ENCODE peak calls at places on chromosomes 7 and 10, in eight cellular contexts. One of them, this sample, is unnamed.

GRCh38 chr7:137454169-137455166 is 110.9 kb upstream of the PTN start:
- DNase-seq in left ventricle myocardium inferior: no peak
- DNase-seq in bronchial epithelial cell: peak
- DNase-seq in foreskin fibroblast: peak
- DNase-seq in fibroblast of the aortic adventitia: peak
- DNase-seq in heart left ventricle: peak
- DNase-seq in heart right ventricle: peak
- DNase-seq in cardiac fibroblast: peak
- DNase-seq in this sample: no peak

GRCh38 chr10:6958723-6959122 is 378.6 kb upstream of the PRKCQ start:
- DNase-seq in cardiac fibroblast: no peak
- DNase-seq in heart right ventricle: no peak
- DNase-seq in bronchial epithelial cell: no peak
- DNase-seq in heart left ventricle: no peak
- DNase-seq in fibroblast of the aortic adventitia: no peak
- DNase-seq in foreskin fibroblast: no peak
- DNase-seq in left ventricle myocardium inferior: no peak
- DNase-seq in this sample: no peak

GRCh38 chr7:134553976-134554375 is 5.1 kb downstream of the AKR1B15 start:
- DNase-seq in fibroblast of the aortic adventitia: no peak
- DNase-seq in bronchial epithelial cell: peak
- DNase-seq in foreskin fibroblast: peak
- DNase-seq in left ventricle myocardium inferior: no peak
- DNase-seq in heart right ventricle: no peak
- DNase-seq in heart left ventricle: no peak
- DNase-seq in cardiac fibroblast: no peak
- DNase-seq in this sample: no peak

GRCh38 chr10:75770634-75771081 is 339.2 kb downstream of the LRMDA start:
- DNase-seq in foreskin fibroblast: peak
- DNase-seq in heart left ventricle: no peak
- DNase-seq in left ventricle myocardium inferior: peak
- DNase-seq in cardiac fibroblast: peak
- DNase-seq in heart right ventricle: peak
- DNase-seq in fibroblast of the aortic adventitia: peak
- DNase-seq in bronchial epithelial cell: peak
- DNase-seq in this sample: no peak

GRCh38 chr10:80771902-80772555 is 234.3 kb downstream of the SH2D4B start:
- DNase-seq in cardiac fibroblast: no peak
- DNase-seq in foreskin fibroblast: no peak
- DNase-seq in bronchial epithelial cell: no peak
- DNase-seq in heart left ventricle: no peak
- DNase-seq in left ventricle myocardium inferior: no peak
- DNase-seq in heart right ventricle: no peak
- DNase-seq in fibroblast of the aortic adventitia: no peak
- DNase-seq in this sample: no peak

GRCh38 chr7:38600746-38601145 is 30.4 kb downstream of the AMPH start:
- DNase-seq in bronchial epithelial cell: peak
- DNase-seq in cardiac fibroblast: no peak
- DNase-seq in fibroblast of the aortic adventitia: no peak
- DNase-seq in left ventricle myocardium inferior: no peak
- DNase-seq in foreskin fibroblast: no peak
- DNase-seq in heart left ventricle: no peak
- DNase-seq in heart right ventricle: no peak
- DNase-seq in this sample: no peak

GRCh38 chr7:69450436-69450835 is 147.8 kb upstream of the AUTS2 start:
- DNase-seq in heart left ventricle: no peak
- DNase-seq in foreskin fibroblast: no peak
- DNase-seq in fibroblast of the aortic adventitia: no peak
- DNase-seq in heart right ventricle: no peak
- DNase-seq in bronchial epithelial cell: no peak
- DNase-seq in cardiac fibroblast: no peak
- DNase-seq in left ventricle myocardium inferior: no peak
- DNase-seq in this sample: no peak

GRCh38 chr10:77197544-77197943 is 440.1 kb downstream of the KCNMA1 start:
- DNase-seq in bronchial epithelial cell: no peak
- DNase-seq in cardiac fibroblast: no peak
- DNase-seq in fibroblast of the aortic adventitia: no peak
- DNase-seq in left ventricle myocardium inferior: no peak
- DNase-seq in foreskin fibroblast: no peak
- DNase-seq in heart left ventricle: no peak
- DNase-seq in heart right ventricle: no peak
- DNase-seq in this sample: no peak

GRCh38 chr7:113561446-113561845 is 357.4 kb downstream of the PPP1R3A start:
- DNase-seq in heart left ventricle: no peak
- DNase-seq in left ventricle myocardium inferior: no peak
- DNase-seq in bronchial epithelial cell: peak
- DNase-seq in cardiac fibroblast: peak
- DNase-seq in fibroblast of the aortic adventitia: peak
- DNase-seq in foreskin fibroblast: no peak
- DNase-seq in heart right ventricle: no peak
- DNase-seq in this sample: peak

GRCh38 chr10:35643976-35644799 is 2.1 kb upstream of the FZD8 start:
- DNase-seq in foreskin fibroblast: peak
- DNase-seq in left ventricle myocardium inferior: no peak
- DNase-seq in heart right ventricle: no peak
- DNase-seq in fibroblast of the aortic adventitia: peak
- DNase-seq in cardiac fibroblast: no peak
- DNase-seq in bronchial epithelial cell: no peak
- DNase-seq in heart left ventricle: no peak
- DNase-seq in this sample: no peak

DNA sequence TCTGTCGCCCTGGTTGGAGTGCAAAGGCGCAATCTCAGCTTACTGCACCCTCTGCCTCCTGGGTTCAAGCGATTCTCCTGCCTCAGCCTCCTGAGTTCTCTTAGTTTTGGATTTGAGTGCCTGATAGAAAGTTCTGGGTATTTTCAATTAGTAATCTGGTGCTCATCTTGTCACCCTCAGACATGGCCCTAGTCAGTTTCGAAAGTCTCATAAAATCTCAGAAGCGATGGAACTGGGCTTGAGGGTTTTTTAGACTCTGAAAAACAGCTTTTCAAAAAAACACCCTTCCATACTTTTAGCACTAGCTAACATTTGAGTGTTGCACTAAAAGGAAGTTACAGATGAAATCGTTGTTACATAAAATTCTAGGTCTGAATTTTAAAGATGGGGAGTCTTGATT is 9.4 kb upstream of the PIP4K2A start:
- DNase-seq in left ventricle myocardium inferior: no peak
- DNase-seq in cardiac fibroblast: no peak
- DNase-seq in bronchial epithelial cell: no peak
- DNase-seq in heart left ventricle: no peak
- DNase-seq in foreskin fibroblast: no peak
- DNase-seq in fibroblast of the aortic adventitia: no peak
- DNase-seq in heart right ventricle: no peak
- DNase-seq in this sample: no peak
- H3K4me3 ChIP-seq in left ventricle myocardium inferior: no peak
- H3K4me3 ChIP-seq in cardiac fibroblast: no peak
- H3K4me3 ChIP-seq in bronchial epithelial cell: no peak
- H3K4me3 ChIP-seq in heart left ventricle: no peak
- H3K4me3 ChIP-seq in foreskin fibroblast: no peak
- H3K4me3 ChIP-seq in fibroblast of the aortic adventitia: no peak
- H3K4me3 ChIP-seq in heart right ventricle: no peak
- H3K4me3 ChIP-seq in this sample: no peak

GRCh38 chr10:131681656-131682055 is 219.2 kb upstream of the PPP2R2D start:
- DNase-seq in bronchial epithelial cell: no peak
- DNase-seq in cardiac fibroblast: no peak
- DNase-seq in heart left ventricle: no peak
- DNase-seq in fibroblast of the aortic adventitia: no peak
- DNase-seq in foreskin fibroblast: no peak
- DNase-seq in left ventricle myocardium inferior: no peak
- DNase-seq in heart right ventricle: no peak
- DNase-seq in this sample: no peak

GRCh38 chr10:131683941-131684340 is 216.9 kb upstream of the PPP2R2D start:
- DNase-seq in fibroblast of the aortic adventitia: no peak
- DNase-seq in foreskin fibroblast: no peak
- DNase-seq in bronchial epithelial cell: no peak
- DNase-seq in heart left ventricle: no peak
- DNase-seq in left ventricle myocardium inferior: no peak
- DNase-seq in heart right ventricle: no peak
- DNase-seq in cardiac fibroblast: no peak
- DNase-seq in this sample: no peak

GRCh38 chr10:131683281-131683861 is 217.4 kb upstream of the PPP2R2D start:
- DNase-seq in left ventricle myocardium inferior: no peak
- DNase-seq in heart left ventricle: no peak
- DNase-seq in foreskin fibroblast: no peak
- DNase-seq in cardiac fibroblast: no peak
- DNase-seq in fibroblast of the aortic adventitia: no peak
- DNase-seq in heart right ventricle: no peak
- DNase-seq in bronchial epithelial cell: no peak
- DNase-seq in this sample: no peak

GRCh38 chr10:131681122-131681521 is 219.7 kb upstream of the PPP2R2D start:
- DNase-seq in heart right ventricle: no peak
- DNase-seq in heart left ventricle: no peak
- DNase-seq in left ventricle myocardium inferior: no peak
- DNase-seq in cardiac fibroblast: no peak
- DNase-seq in bronchial epithelial cell: no peak
- DNase-seq in foreskin fibroblast: no peak
- DNase-seq in fibroblast of the aortic adventitia: no peak
- DNase-seq in this sample: no peak

DNA sequence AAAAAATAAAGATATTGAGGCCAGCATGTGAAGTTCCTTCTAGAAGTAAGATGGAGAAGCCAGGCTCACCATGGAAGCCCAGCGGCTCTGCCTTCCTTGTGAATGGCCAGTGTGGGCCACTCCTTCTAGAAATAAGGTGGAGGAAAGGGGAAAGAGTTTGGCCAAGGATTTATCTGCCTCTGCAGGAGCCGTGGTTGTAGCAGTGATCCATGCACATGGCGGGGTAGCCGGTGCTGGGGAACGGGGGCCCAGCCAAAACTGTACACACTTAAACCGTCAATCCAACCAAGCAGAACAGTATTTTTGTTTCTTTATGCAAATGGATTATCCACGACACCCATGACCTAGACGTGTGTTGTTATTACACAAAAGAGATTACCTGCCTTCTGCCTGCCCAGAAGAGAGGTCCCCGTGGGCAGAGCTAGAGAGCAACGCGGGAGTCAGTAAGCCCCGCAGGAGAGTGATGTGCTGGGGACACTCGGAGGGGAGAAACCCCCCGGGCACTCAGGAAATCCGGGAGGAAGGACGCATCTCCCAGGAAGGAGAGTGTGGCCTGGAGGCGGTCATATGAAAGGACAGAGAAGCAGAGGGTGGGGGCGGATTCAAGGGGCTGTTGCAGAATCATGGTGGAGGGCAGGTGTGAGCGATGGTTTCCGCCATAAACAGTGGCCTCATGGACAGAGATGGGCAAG is 218.4 kb upstream of the PPP2R2D start:
- DNase-seq in foreskin fibroblast: no peak
- DNase-seq in cardiac fibroblast: no peak
- DNase-seq in bronchial epithelial cell: no peak
- DNase-seq in left ventricle myocardium inferior: no peak
- DNase-seq in heart right ventricle: no peak
- DNase-seq in heart left ventricle: no peak
- DNase-seq in fibroblast of the aortic adventitia: no peak
- DNase-seq in this sample: no peak
- TF ChIP-seq CTCF in foreskin fibroblast: no peak
- TF ChIP-seq CTCF in cardiac fibroblast: no peak
- TF ChIP-seq CTCF in bronchial epithelial cell: no peak
- TF ChIP-seq CTCF in left ventricle myocardium inferior: no peak
- TF ChIP-seq CTCF in heart right ventricle: no peak
- TF ChIP-seq CTCF in heart left ventricle: no peak
- TF ChIP-seq CTCF in fibroblast of the aortic adventitia: no peak
- TF ChIP-seq CTCF in this sample: no peak

GRCh38 chr7:151782598-151783448 is 94.1 kb downstream of the PRKAG2 start:
- DNase-seq in left ventricle myocardium inferior: peak
- DNase-seq in bronchial epithelial cell: peak
- DNase-seq in foreskin fibroblast: peak
- DNase-seq in heart left ventricle: peak
- DNase-seq in cardiac fibroblast: peak
- DNase-seq in fibroblast of the aortic adventitia: peak
- DNase-seq in heart right ventricle: peak
- DNase-seq in this sample: no peak
- H3K4me3 ChIP-seq in left ventricle myocardium inferior: peak
- H3K4me3 ChIP-seq in bronchial epithelial cell: peak
- H3K4me3 ChIP-seq in foreskin fibroblast: peak
- H3K4me3 ChIP-seq in heart left ventricle: peak
- H3K4me3 ChIP-seq in cardiac fibroblast: peak
- H3K4me3 ChIP-seq in fibroblast of the aortic adventitia: peak
- H3K4me3 ChIP-seq in heart right ventricle: peak
- H3K4me3 ChIP-seq in this sample: peak

DNA sequence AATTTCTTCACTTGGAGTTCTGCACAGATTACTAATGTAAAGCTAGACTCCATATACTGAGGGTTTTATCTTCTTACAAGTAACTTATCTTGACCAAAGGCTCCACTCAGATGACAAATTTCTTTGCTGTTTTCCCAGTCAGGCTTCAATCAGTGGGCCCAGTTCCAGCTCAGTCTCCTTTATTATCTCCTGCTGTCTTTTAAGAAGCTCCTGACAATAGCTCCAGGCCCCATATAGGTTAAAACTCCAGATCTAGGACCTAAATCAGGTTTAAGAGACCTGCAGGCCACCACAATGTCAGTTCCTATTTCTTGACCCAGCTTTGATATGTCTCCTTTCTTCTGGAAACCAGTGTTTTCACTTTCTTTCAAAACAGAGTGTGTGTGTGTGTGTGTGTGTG is 165.2 kb downstream of the RELN start:
- DNase-seq in heart right ventricle: no peak
- DNase-seq in foreskin fibroblast: no peak
- DNase-seq in cardiac fibroblast: no peak
- DNase-seq in heart left ventricle: no peak
- DNase-seq in bronchial epithelial cell: no peak
- DNase-seq in fibroblast of the aortic adventitia: no peak
- DNase-seq in left ventricle myocardium inferior: no peak
- DNase-seq in this sample: no peak
- TF ChIP-seq CTCF in heart right ventricle: no peak
- TF ChIP-seq CTCF in foreskin fibroblast: no peak
- TF ChIP-seq CTCF in cardiac fibroblast: no peak
- TF ChIP-seq CTCF in heart left ventricle: no peak
- TF ChIP-seq CTCF in bronchial epithelial cell: no peak
- TF ChIP-seq CTCF in fibroblast of the aortic adventitia: no peak
- TF ChIP-seq CTCF in left ventricle myocardium inferior: no peak
- TF ChIP-seq CTCF in this sample: no peak

GRCh38 chr7:45574521-45575500 is 643 bp downstream of the ADCY1 start:
- DNase-seq in foreskin fibroblast: peak
- DNase-seq in heart right ventricle: no peak
- DNase-seq in bronchial epithelial cell: peak
- DNase-seq in left ventricle myocardium inferior: peak
- DNase-seq in heart left ventricle: no peak
- DNase-seq in cardiac fibroblast: peak
- DNase-seq in fibroblast of the aortic adventitia: peak
- DNase-seq in this sample: peak
- H3K4me3 ChIP-seq in foreskin fibroblast: peak
- H3K4me3 ChIP-seq in heart right ventricle: peak
- H3K4me3 ChIP-seq in bronchial epithelial cell: peak
- H3K4me3 ChIP-seq in left ventricle myocardium inferior: peak
- H3K4me3 ChIP-seq in heart left ventricle: peak
- H3K4me3 ChIP-seq in cardiac fibroblast: peak
- H3K4me3 ChIP-seq in fibroblast of the aortic adventitia: peak
- H3K4me3 ChIP-seq in this sample: peak

This sample was measured in astrocyte of the cerebellum.